ENCODE peak calls at places on chromosomes 7 and 10, in four cellular contexts. M, A, E and G are unnamed samples. For H3K9me3, the result is how much of the 10 kb centered on the place peaks cover.

GRCh38 chr10:91939653-91940052 is 16.1 kb downstream of the BTAF1 start:
- DNase-seq in M (no peak), A (no peak), E (no peak), G (no peak)

GRCh38 chr7:129499915-129500463 is 2.3 kb upstream of the SMKR1 start:
- DNase-seq in M (no peak), A (no peak), E (no peak), G (no peak)

GRCh38 chr7:730501-731439 is 3.7 kb upstream of the PRKAR1B start:
- DNase-seq in M (no peak), A (no peak), E (peak), G (no peak)

GRCh38 chr10:58278274-58278961 is 9.5 kb downstream of the CISD1 start:
- DNase-seq in M (no peak), A (no peak), E (no peak), G (no peak)

GRCh38 chr10:33334839-33335549 is 527 bp upstream of the NRP1 start:
- DNase-seq in M (peak), A (peak), E (peak), G (peak)

GRCh38 chr10:127720142-127720541 is 16.8 kb upstream of the FOXI2 start:
- DNase-seq in M (no peak), A (no peak), E (no peak), G (no peak)

GRCh38 chr7:33258561-33258960 is 129.2 kb downstream of the BBS9 start:
- DNase-seq in M (no peak), A (no peak), E (peak), G (no peak)

GRCh38 chr10:670038-670437 is 19.4 kb downstream of the DIP2C start:
- DNase-seq in M (no peak), A (no peak), E (no peak), G (no peak)

GRCh38 chr10:69051710-69052487 is 36.0 kb upstream of the SRGN start:
- DNase-seq in M (no peak), A (peak), E (no peak), G (no peak)

GRCh38 chr10:117552156-117552620 is 9.6 kb downstream of the EMX2 start:
- DNase-seq in M (no peak), A (no peak), E (no peak), G (no peak)

GRCh38 chr7:130942211-130942964 is 208.4 kb upstream of the KLF14 start:
- DNase-seq in M (no peak), A (no peak), E (peak), G (peak)

GRCh38 chr7:3087243-3087642 is 43.6 kb upstream of the CARD11 start:
- DNase-seq in M (no peak), A (no peak), E (peak), G (no peak)

GRCh38 chr7:144517762-144518161 is 114.3 kb upstream of the NOBOX start:
- DNase-seq in M (no peak), A (no peak), E (no peak), G (no peak)

GRCh38 chr10:59362991-59363390 is 642 bp upstream of the FAM13C start:
- DNase-seq in M (no peak), A (peak), E (peak), G (peak)

GRCh38 chr7:128742206-128742605 is 3.0 kb downstream of the CALU start:
- DNase-seq in M (no peak), A (no peak), E (peak), G (no peak)

GRCh38 chr10:86878973-86879781 is 78.2 kb downstream of the MMRN2 start:
- DNase-seq in M (no peak), A (no peak), E (no peak), G (no peak)

GRCh38 chr10:3701490-3701889 is 83.5 kb downstream of the KLF6 start:
- DNase-seq in M (no peak), A (no peak), E (no peak), G (no peak)

GRCh38 chr10:133015816-133016462 is 71.8 kb upstream of the ADGRA1 start:
- DNase-seq in M (no peak), A (peak), E (no peak), G (no peak)

GRCh38 chr10:133013478-133013877 is 71.1 kb upstream of the CFAP46 start:
- DNase-seq in M (no peak), A (peak), E (no peak), G (no peak)

GRCh38 chr10:133012573-133013359 is 70.4 kb upstream of the CFAP46 start:
- DNase-seq in M (no peak), A (no peak), E (no peak), G (no peak)

GRCh38 chr10:133015321-133015720 is 72.4 kb upstream of the ADGRA1 start:
- DNase-seq in M (no peak), A (no peak), E (no peak), G (no peak)

DNA sequence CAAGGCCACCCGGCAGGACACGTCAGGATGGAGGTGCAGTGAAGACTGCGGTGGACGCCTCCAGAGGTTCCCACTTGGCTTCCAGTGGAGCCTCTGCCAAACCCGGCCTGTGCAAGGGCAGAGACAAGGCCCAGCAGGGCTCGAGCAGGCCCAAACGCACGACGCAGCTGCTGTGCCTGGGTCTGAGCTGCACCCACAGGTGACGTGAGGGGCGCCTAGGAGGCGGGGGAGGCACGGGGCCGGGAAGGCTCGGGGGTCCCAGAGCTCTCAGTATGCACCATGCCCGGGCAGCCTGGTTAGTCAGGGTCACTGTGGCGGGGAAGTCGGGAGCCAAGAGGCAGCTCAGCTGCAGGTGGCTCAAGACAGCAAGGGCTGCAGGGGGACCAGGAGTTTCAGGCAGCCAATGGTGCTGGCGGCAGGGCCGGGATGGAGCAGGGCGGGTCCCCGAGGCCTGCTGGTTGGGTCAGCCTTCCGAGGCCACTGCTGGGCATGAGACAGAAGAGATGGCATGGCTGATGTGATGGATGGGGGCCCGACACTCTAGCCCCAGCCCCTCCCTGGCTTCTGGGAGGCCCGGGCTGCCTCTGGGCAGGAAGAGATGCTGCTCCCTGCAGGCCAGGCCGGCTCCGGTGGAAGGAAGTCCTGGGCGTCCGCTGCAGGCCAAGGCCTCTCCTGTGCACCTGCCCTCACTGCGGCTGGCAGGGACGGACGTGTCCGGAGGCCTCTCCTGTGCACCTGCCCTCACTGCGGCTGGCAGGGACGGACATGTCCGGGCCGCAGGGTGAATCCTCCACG is 72.2 kb upstream of the CFAP46 start:
- DNase-seq in M (no peak), A (no peak), E (no peak), G (no peak)
- H3K9me3 ChIP-seq in M (under half), A (under half), E (under half), G (under half)

GRCh38 chr7:26187380-26188290 is 12.9 kb downstream of the HNRNPA2B1 start:
- DNase-seq in M (no peak), A (no peak), E (no peak), G (no peak)
- TF ChIP-seq POLR2A in M (no peak), A (no peak), E (peak), G (no peak)

GRCh38 chr10:71891437-71891836 is 40.4 kb upstream of the PSAP start:
- DNase-seq in M (no peak), A (no peak), E (no peak), G (no peak)

GRCh38 chr10:71887767-71888166 is 36.7 kb upstream of the PSAP start:
- DNase-seq in M (no peak), A (no peak), E (no peak), G (no peak)

GRCh38 chr10:71888623-71889387 is 37.8 kb upstream of the PSAP start:
- DNase-seq in M (peak), A (peak), E (peak), G (peak)

GRCh38 chr10:71889388-71889987 is 38.4 kb upstream of the PSAP start:
- DNase-seq in M (no peak), A (no peak), E (no peak), G (no peak)

DNA sequence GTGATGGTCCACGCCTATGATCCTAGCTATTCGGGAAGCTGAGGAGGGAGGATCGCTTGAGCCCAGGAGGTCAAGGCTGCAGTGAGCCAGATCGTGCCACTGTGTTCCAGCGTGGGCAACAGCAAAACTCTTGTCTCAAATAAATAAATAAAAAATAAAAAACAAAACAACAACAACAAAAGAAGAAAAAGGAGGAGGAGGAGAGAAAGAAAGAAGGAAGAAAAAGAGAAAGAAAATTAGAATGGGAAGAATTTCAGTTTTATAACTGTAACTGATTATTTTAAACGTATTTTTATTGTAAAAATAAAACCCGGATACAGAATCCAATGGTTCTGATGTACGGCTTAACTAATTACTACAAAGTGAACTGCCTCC is 37.2 kb upstream of the PSAP start:
- DNase-seq in M (no peak), A (no peak), E (no peak), G (no peak)
- H3K27ac ChIP-seq in M (peak), A (peak), E (peak), G (peak)

DNA sequence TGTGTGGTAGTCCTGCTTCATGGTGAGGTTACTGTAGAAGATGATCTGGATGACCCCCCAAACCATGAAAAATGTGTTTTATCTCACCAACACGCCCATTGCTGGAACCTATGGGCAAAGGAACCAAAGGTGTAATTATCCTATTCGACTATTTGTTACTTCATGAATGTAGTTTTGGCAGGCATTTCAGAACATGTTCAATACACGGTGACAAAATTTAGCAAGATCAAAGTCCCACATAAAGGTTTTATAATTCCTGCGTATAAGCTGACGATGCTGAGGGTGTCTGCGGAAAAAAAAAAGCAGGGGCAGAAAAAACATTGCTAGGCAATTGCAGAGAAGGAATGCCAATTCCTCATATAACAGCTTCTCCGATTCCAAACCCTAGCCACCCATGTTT is 13.3 kb downstream of the RAPGEF5 start:
- DNase-seq in M (no peak), A (no peak), E (no peak), G (no peak)
- H3K9me3 ChIP-seq in M (under half), A (under half), E (under half), G (under half)

GRCh38 chr10:17226891-17227303 is 1.1 kb upstream of the VIM start:
- DNase-seq in M (no peak), A (no peak), E (no peak), G (no peak)

GRCh38 chr10:17227367-17228080 is 517 bp upstream of the VIM start:
- DNase-seq in M (no peak), A (no peak), E (peak), G (no peak)

GRCh38 chr10:17229717-17229966 is 1.6 kb downstream of the VIM start:
- DNase-seq in M (no peak), A (no peak), E (no peak), G (no peak)

GRCh38 chr10:17229016-17229716 is 1.1 kb downstream of the VIM start:
- DNase-seq in M (no peak), A (peak), E (peak), G (peak)

DNA sequence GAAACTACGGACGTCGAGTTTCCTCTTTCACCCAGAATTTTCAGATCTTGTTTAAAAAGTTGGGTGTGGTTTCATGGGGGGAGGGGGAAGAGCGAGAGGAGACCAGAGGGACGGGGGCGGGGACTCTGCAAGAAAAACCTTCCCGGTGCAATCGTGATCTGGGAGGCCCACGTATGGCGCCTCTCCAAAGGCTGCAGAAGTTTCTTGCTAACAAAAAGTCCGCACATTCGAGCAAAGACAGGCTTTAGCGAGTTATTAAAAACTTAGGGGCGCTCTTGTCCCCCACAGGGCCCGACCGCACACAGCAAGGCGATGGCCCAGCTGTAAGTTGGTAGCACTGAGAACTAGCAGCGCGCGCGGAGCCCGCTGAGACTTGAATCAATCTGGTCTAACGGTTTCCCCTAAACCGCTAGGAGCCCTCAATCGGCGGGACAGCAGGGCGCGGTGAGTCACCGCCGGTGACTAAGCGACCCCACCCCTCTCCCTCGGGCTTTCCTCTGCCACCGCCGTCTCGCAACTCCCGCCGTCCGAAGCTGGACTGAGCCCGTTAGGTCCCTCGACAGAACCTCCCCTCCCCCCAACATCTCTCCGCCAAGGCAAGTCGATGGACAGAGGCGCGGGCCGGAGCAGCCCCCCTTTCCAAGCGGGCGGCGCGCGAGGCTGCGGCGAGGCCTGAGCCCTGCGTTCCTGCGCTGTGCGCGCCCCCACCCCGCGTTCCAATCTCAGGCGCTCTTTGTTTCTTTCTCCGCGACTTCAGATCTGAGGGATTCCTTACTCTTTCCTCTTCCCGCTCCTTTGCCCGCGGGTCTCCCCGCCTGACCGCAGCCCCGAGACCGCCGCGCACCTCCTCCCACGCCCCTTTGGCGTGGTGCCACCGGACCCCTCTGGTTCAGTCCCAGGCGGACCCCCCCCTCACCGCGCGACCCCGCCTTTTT is at the start of gene VIM:
- DNase-seq in M (peak), A (peak), E (peak), G (peak)
- TF ChIP-seq POLR2A in M (no peak), A (peak), E (peak), G (peak)

GRCh38 chr7:6178273-6179029 is 94.0 kb downstream of the CYTH3 start:
- DNase-seq in M (no peak), A (no peak), E (no peak), G (peak)

GRCh38 chr7:6179620-6180343 is 92.6 kb downstream of the CYTH3 start:
- DNase-seq in M (no peak), A (no peak), E (no peak), G (no peak)

GRCh38 chr7:6181136-6181535 is 91.3 kb downstream of the CYTH3 start:
- DNase-seq in M (no peak), A (no peak), E (no peak), G (no peak)

GRCh38 chr7:6183006-6183405 is 89.4 kb downstream of the CYTH3 start:
- DNase-seq in M (no peak), A (no peak), E (no peak), G (peak)

DNA sequence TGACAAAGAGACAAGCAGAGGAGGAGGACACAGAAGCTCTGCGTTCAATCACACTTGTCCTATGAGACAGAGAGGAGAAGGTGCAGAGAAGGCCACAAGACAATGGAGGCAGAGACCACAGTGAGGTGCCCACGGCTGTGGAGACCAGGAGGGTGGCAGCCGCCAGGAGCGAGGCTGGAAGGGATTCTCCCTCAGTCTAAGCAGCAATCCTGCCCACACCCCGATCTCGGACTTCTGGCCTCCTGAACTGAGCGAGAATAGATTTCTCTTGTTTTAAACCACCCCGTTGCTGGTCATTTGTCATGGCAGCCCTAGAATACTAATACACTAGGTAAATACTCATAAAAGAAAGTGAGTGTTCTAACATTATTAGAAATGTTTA is 92.1 kb downstream of the CYTH3 start:
- DNase-seq in M (no peak), A (no peak), E (no peak), G (no peak)
- H3K27ac ChIP-seq in M (no peak), A (no peak), E (no peak), G (no peak)

GRCh38 chr7:94250984-94251383 is 143.7 kb upstream of the COL1A2 start:
- DNase-seq in M (no peak), A (no peak), E (no peak), G (peak)
- H3K9me3 ChIP-seq in M (under half), A (under half), E (under half), G (under half)

GRCh38 chr7:46853451-46853850 is 728.5 kb downstream of the TNS3 start:
- DNase-seq in M (no peak), A (no peak), E (peak), G (no peak)
- TF ChIP-seq POLR2A in M (no peak), A (no peak), E (no peak), G (no peak)

GRCh38 chr10:129055225-129055624 is 411.8 kb upstream of the MGMT start:
- DNase-seq in M (no peak), A (no peak), E (no peak), G (no peak)

GRCh38 chr10:129058664-129059155 is 408.3 kb upstream of the MGMT start:
- DNase-seq in M (no peak), A (no peak), E (no peak), G (no peak)

GRCh38 chr10:129057856-129058663 is 409.0 kb upstream of the MGMT start:
- DNase-seq in M (no peak), A (no peak), E (no peak), G (no peak)

GRCh38 chr10:129055966-129056365 is 411.1 kb upstream of the MGMT start:
- DNase-seq in M (no peak), A (no peak), E (no peak), G (no peak)

GRCh38 chr10:129056734-129057689 is 410.0 kb upstream of the MGMT start:
- DNase-seq in M (no peak), A (no peak), E (no peak), G (no peak)
- H3K27ac ChIP-seq in M (no peak), A (no peak), E (no peak), G (no peak)

DNA sequence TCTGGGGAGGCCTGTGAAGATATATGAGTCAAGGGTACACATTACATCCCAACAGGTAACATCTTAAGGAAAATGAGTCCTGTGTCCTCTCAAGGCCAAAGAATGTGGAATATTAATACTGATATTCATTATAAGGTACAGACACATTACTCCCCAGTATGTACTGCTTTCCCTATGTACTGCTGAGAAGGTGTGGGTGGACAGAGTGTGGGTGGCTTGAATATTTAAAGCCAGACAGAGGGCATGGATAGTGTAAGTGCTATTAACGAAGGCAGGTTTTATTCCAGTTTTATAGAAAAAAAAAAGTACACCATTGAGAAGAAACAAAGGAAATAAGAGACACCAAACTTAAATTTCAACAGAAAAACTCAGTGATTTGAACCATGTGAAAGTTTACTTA is 1054.4 kb downstream of the XPNPEP1 start:
- DNase-seq in M (no peak), A (no peak), E (no peak), G (no peak)
- H3K9me3 ChIP-seq in M (under half), A (under half), E (under half), G (under half)